ENCODE peak calls at places on chromosome 21, in five cellular contexts. One of them, this sample, is unnamed.

GRCh38 chr21:45330075-45330781 is 42.5 kb upstream of the POFUT2 start:
- DNase-seq in ACHN: peak
- DNase-seq in EH: peak
- DNase-seq in NCI-H1417: peak
- DNase-seq in GF-D8: no peak
- DNase-seq in this sample: no peak

GRCh38 chr21:36124395-36124794 is 10.5 kb upstream of the CBR3 start:
- DNase-seq in ACHN: no peak
- DNase-seq in EH: no peak
- DNase-seq in NCI-H1417: no peak
- DNase-seq in GF-D8: no peak
- DNase-seq in this sample: no peak

GRCh38 chr21:38699048-38699447 is 106.7 kb upstream of the ETS2 start:
- DNase-seq in ACHN: peak
- DNase-seq in EH: no peak
- DNase-seq in NCI-H1417: no peak
- DNase-seq in GF-D8: no peak
- DNase-seq in this sample: no peak

GRCh38 chr21:46252840-46253239 is 24.3 kb upstream of the LSS start:
- DNase-seq in ACHN: no peak
- DNase-seq in EH: no peak
- DNase-seq in NCI-H1417: no peak
- DNase-seq in GF-D8: no peak
- DNase-seq in this sample: no peak

GRCh38 chr21:35156293-35156976 is 107.3 kb upstream of the RUNX1 start:
- DNase-seq in ACHN: no peak
- DNase-seq in EH: no peak
- DNase-seq in NCI-H1417: no peak
- DNase-seq in GF-D8: no peak
- DNase-seq in this sample: no peak

GRCh38 chr21:45341779-45342178 is 54.1 kb upstream of the POFUT2 start:
- DNase-seq in ACHN: no peak
- DNase-seq in EH: no peak
- DNase-seq in NCI-H1417: peak
- DNase-seq in GF-D8: no peak
- DNase-seq in this sample: no peak

GRCh38 chr21:15233611-15234010 is 168.8 kb upstream of the NRIP1 start:
- DNase-seq in ACHN: no peak
- DNase-seq in EH: no peak
- DNase-seq in NCI-H1417: no peak
- DNase-seq in GF-D8: no peak
- DNase-seq in this sample: no peak

GRCh38 chr21:44890961-44891541 is 17.6 kb upstream of the PTTG1IP start:
- DNase-seq in ACHN: no peak
- DNase-seq in EH: no peak
- DNase-seq in NCI-H1417: no peak
- DNase-seq in GF-D8: no peak
- DNase-seq in this sample: no peak